ENCODE peak calls at places on chromosomes 6 and 20, in four cellular contexts. One of them, this sample, is unnamed.

GRCh38 chr6:163489584-163489983 is 75.1 kb downstream of the QKI start:
- DNase-seq in K562: no peak
- DNase-seq in HepG2: no peak
- DNase-seq in H1: no peak
- DNase-seq in this sample: no peak

GRCh38 chr6:158283304-158284005 is 28.8 kb upstream of the TULP4 start:
- DNase-seq in K562: no peak
- DNase-seq in HepG2: no peak
- DNase-seq in H1: no peak
- DNase-seq in this sample: no peak

GRCh38 chr6:53301801-53302537 is 46.8 kb downstream of the ELOVL5 start:
- DNase-seq in K562: no peak
- DNase-seq in HepG2: peak; percentile 87
- DNase-seq in H1: no peak
- DNase-seq in this sample: no peak

GRCh38 chr20:41145821-41146620 is 8.7 kb downstream of the PLCG1 start:
- DNase-seq in K562: no peak
- DNase-seq in HepG2: no peak
- DNase-seq in H1: no peak
- DNase-seq in this sample: no peak

GRCh38 chr20:34579936-34580587 is 21.5 kb downstream of the MAP1LC3A start:
- DNase-seq in K562: no peak
- DNase-seq in HepG2: no peak
- DNase-seq in H1: no peak
- DNase-seq in this sample: peak; percentile 67

GRCh38 chr20:51985753-51986152 is 183.4 kb upstream of the SALL4 start:
- DNase-seq in K562: no peak
- DNase-seq in HepG2: no peak
- DNase-seq in H1: no peak
- DNase-seq in this sample: no peak

GRCh38 chr6:684831-685636 is 7.9 kb downstream of the EXOC2 start:
- DNase-seq in K562: no peak
- DNase-seq in HepG2: no peak
- DNase-seq in H1: peak; percentile 40
- DNase-seq in this sample: peak; percentile 53

GRCh38 chr6:31246051-31246495 is 25.8 kb downstream of the HLA-C start:
- DNase-seq in K562: no peak
- DNase-seq in HepG2: peak; percentile 68
- DNase-seq in H1: no peak
- DNase-seq in this sample: no peak

GRCh38 chr20:62758226-62758912 is 37.9 kb upstream of the MRGBP start:
- DNase-seq in K562: no peak
- DNase-seq in HepG2: no peak
- DNase-seq in H1: no peak
- DNase-seq in this sample: no peak

GRCh38 chr6:57221936-57222683 is at the start of gene RAB23:
- DNase-seq in K562: peak; percentile 95
- DNase-seq in HepG2: peak; percentile 75
- DNase-seq in H1: peak; percentile 96
- DNase-seq in this sample: peak; percentile 58

GRCh38 chr6:135600931-135601330 is 103.4 kb upstream of the AHI1 start:
- DNase-seq in K562: no peak
- DNase-seq in HepG2: no peak
- DNase-seq in H1: no peak
- DNase-seq in this sample: no peak

GRCh38 chr6:12637960-12638641 is 78.5 kb upstream of the PHACTR1 start:
- DNase-seq in K562: peak; percentile 24
- DNase-seq in HepG2: peak; percentile 48
- DNase-seq in H1: peak; percentile 81
- DNase-seq in this sample: peak; percentile 16

GRCh38 chr6:134317471-134318131 is at the start of gene SGK1:
- DNase-seq in K562: no peak
- DNase-seq in HepG2: no peak
- DNase-seq in H1: peak; percentile 66
- DNase-seq in this sample: no peak

GRCh38 chr6:140923048-140923447 is 1209.7 kb upstream of the GJE1 start:
- DNase-seq in K562: no peak
- DNase-seq in HepG2: no peak
- DNase-seq in H1: no peak
- DNase-seq in this sample: no peak

GRCh38 chr6:69305456-69305855 is 491.4 kb downstream of the LMBRD1 start:
- DNase-seq in K562: no peak
- DNase-seq in HepG2: no peak
- DNase-seq in H1: no peak
- DNase-seq in this sample: no peak

GRCh38 chr20:32635764-32636163 is 38.0 kb downstream of the C20orf203 start:
- DNase-seq in K562: no peak
- DNase-seq in HepG2: no peak
- DNase-seq in H1: no peak
- DNase-seq in this sample: no peak

GRCh38 chr20:3889489-3890409 is 562 bp downstream of the PANK2 start:
- DNase-seq in K562: peak; percentile 65
- DNase-seq in HepG2: peak; percentile 33
- DNase-seq in H1: peak; percentile 53
- DNase-seq in this sample: no peak

GRCh38 chr6:3031857-3032256 is 32.2 kb downstream of the NQO2 start:
- DNase-seq in K562: no peak
- DNase-seq in HepG2: peak; percentile 43
- DNase-seq in H1: no peak
- DNase-seq in this sample: no peak

GRCh38 chr6:12047304-12047703 is 35.2 kb downstream of the HIVEP1 start:
- DNase-seq in K562: no peak
- DNase-seq in HepG2: no peak
- DNase-seq in H1: no peak
- DNase-seq in this sample: no peak

GRCh38 chr6:5866547-5867051 is 140.1 kb downstream of the NRN1 start:
- DNase-seq in K562: no peak
- DNase-seq in HepG2: peak; percentile 55
- DNase-seq in H1: no peak
- DNase-seq in this sample: no peak

GRCh38 chr6:79713701-79714322 is 82.7 kb downstream of the SH3BGRL2 start:
- DNase-seq in K562: peak; percentile 50
- DNase-seq in HepG2: peak; percentile 54
- DNase-seq in H1: peak; percentile 63
- DNase-seq in this sample: no peak

GRCh38 chr6:39646751-39647420 is 78.3 kb downstream of the KIF6 start:
- DNase-seq in K562: no peak
- DNase-seq in HepG2: no peak
- DNase-seq in H1: no peak
- DNase-seq in this sample: peak; percentile 12

GRCh38 chr6:30361661-30362060 is 16.7 kb downstream of the RPP21 start:
- DNase-seq in K562: no peak
- DNase-seq in HepG2: no peak
- DNase-seq in H1: no peak
- DNase-seq in this sample: no peak

GRCh38 chr6:138545621-138545980 is 46.3 kb upstream of the NHSL1 start:
- DNase-seq in K562: no peak
- DNase-seq in HepG2: no peak
- DNase-seq in H1: peak; percentile 67
- DNase-seq in this sample: no peak

GRCh38 chr6:126873791-126874190 is 244.7 kb upstream of the RSPO3 start:
- DNase-seq in K562: no peak
- DNase-seq in HepG2: no peak
- DNase-seq in H1: no peak
- DNase-seq in this sample: no peak

GRCh38 chr6:85096976-85097375 is 332.6 kb upstream of the TBX18 start:
- DNase-seq in K562: no peak
- DNase-seq in HepG2: no peak
- DNase-seq in H1: no peak
- DNase-seq in this sample: no peak

GRCh38 chr6:125753218-125753936 is 3.9 kb downstream of the HEY2 start:
- DNase-seq in K562: no peak
- DNase-seq in HepG2: peak; percentile 33
- DNase-seq in H1: no peak
- DNase-seq in this sample: no peak

GRCh38 chr6:47137073-47137472 is 94.9 kb upstream of the ADGRF1 start:
- DNase-seq in K562: no peak
- DNase-seq in HepG2: peak; percentile 95
- DNase-seq in H1: no peak
- DNase-seq in this sample: no peak

GRCh38 chr6:42451595-42452170 is at the start of gene TRERF1:
- DNase-seq in K562: peak; percentile 43
- DNase-seq in HepG2: no peak
- DNase-seq in H1: peak; percentile 83
- DNase-seq in this sample: no peak

GRCh38 chr20:37911838-37912273 is 8.9 kb downstream of the VSTM2L start:
- DNase-seq in K562: peak; percentile 42
- DNase-seq in HepG2: no peak
- DNase-seq in H1: peak; percentile 70
- DNase-seq in this sample: no peak
- TF ChIP-seq KDM1A in K562: no peak
- TF ChIP-seq KDM1A in HepG2: no peak
- TF ChIP-seq KDM1A in H1: peak; percentile 64
- TF ChIP-seq KDM1A in this sample: no peak

GRCh38 chr6:36851149-36851614 is 11.9 kb upstream of the CPNE5 start:
- DNase-seq in K562: peak; percentile 67
- DNase-seq in HepG2: peak; percentile 69
- DNase-seq in H1: peak; percentile 71
- DNase-seq in this sample: no peak
- TF ChIP-seq HDAC2 in K562: no peak
- TF ChIP-seq HDAC2 in HepG2: no peak
- TF ChIP-seq HDAC2 in H1: no peak
- TF ChIP-seq HDAC2 in this sample: no peak

GRCh38 chr20:35917077-35917476 is 37.2 kb downstream of the SCAND1 start:
- DNase-seq in K562: no peak
- DNase-seq in HepG2: no peak
- DNase-seq in H1: no peak
- DNase-seq in this sample: no peak
- TF ChIP-seq CBX5 in K562: no peak
- TF ChIP-seq CBX5 in HepG2: no peak
- TF ChIP-seq CBX5 in H1: no peak
- TF ChIP-seq CBX5 in this sample: no peak

GRCh38 chr20:1015181-1015580 is 13.1 kb upstream of the RSPO4 start:
- DNase-seq in K562: no peak
- DNase-seq in HepG2: no peak
- DNase-seq in H1: no peak
- DNase-seq in this sample: no peak
- TF ChIP-seq KDM1A in K562: no peak
- TF ChIP-seq KDM1A in HepG2: no peak
- TF ChIP-seq KDM1A in H1: no peak
- TF ChIP-seq KDM1A in this sample: no peak

GRCh38 chr6:144325232-144325631 is 40.1 kb downstream of the UTRN start:
- DNase-seq in K562: no peak
- DNase-seq in HepG2: no peak
- DNase-seq in H1: no peak
- DNase-seq in this sample: no peak

GRCh38 chr6:144331610-144332009 is 46.5 kb downstream of the UTRN start:
- DNase-seq in K562: no peak
- DNase-seq in HepG2: no peak
- DNase-seq in H1: no peak
- DNase-seq in this sample: no peak

GRCh38 chr6:144330017-144330416 is 44.9 kb downstream of the UTRN start:
- DNase-seq in K562: no peak
- DNase-seq in HepG2: no peak
- DNase-seq in H1: peak; percentile 44
- DNase-seq in this sample: no peak

GRCh38 chr6:144330588-144330987 is 45.5 kb downstream of the UTRN start:
- DNase-seq in K562: no peak
- DNase-seq in HepG2: no peak
- DNase-seq in H1: peak; percentile 81
- DNase-seq in this sample: no peak

GRCh38 chr6:144327081-144327480 is 41.9 kb downstream of the UTRN start:
- DNase-seq in K562: no peak
- DNase-seq in HepG2: no peak
- DNase-seq in H1: no peak
- DNase-seq in this sample: no peak
- TF ChIP-seq HDAC2 in K562: no peak
- TF ChIP-seq HDAC2 in HepG2: no peak
- TF ChIP-seq HDAC2 in H1: no peak
- TF ChIP-seq HDAC2 in this sample: no peak

GRCh38 chr6:120262354-120262753 is 912.8 kb upstream of the MAN1A1 start:
- DNase-seq in K562: no peak
- DNase-seq in HepG2: no peak
- DNase-seq in H1: no peak
- DNase-seq in this sample: no peak

DNA sequence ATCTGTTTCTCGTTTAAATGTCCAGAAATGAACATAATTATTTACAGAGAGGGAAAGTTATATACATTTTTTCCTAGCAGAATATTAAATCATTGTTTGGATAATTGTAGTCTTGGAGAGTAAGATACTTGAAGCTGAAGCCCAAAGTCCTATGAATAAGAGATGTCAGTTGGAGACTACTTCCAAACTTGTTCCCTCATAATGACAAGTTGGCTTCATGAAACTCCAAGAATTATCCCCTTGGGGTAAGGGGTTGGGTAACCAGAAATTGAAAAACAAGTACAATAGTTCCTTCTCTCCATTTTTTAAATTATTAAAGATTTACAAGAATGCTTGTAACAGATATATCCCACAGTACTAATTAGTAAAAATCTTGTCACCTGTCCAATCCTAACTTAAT is 911.2 kb upstream of the MAN1A1 start:
- DNase-seq in K562: no peak
- DNase-seq in HepG2: no peak
- DNase-seq in H1: no peak
- DNase-seq in this sample: no peak
- TF ChIP-seq CBX5 in K562: no peak
- TF ChIP-seq CBX5 in HepG2: no peak
- TF ChIP-seq CBX5 in H1: no peak
- TF ChIP-seq CBX5 in this sample: no peak

GRCh38 chr6:142737368-142738060 is 207.5 kb downstream of the HIVEP2 start:
- DNase-seq in K562: no peak
- DNase-seq in HepG2: no peak
- DNase-seq in H1: no peak
- DNase-seq in this sample: no peak
- TF ChIP-seq KDM1A in K562: no peak
- TF ChIP-seq KDM1A in HepG2: no peak
- TF ChIP-seq KDM1A in H1: no peak
- TF ChIP-seq KDM1A in this sample: no peak

DNA sequence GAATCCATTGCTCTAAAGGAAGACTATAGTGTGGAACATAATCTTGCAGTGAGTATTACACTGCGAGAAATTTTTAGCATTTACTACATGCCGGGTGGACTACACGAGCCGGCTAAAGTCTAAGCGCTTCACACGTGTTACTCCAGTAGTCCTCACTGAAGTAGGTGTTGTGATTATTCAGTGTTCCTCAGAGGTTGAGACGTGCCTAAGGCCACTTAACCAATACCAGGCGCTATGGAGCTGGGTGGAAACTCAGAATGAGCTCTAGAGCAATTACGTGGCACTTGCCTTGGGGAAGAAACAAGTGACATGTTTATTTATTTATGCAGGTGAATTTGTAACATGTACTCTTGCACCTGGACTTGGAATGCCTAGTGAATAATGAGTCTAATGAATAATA is 46.4 kb downstream of the SASH1 start:
- DNase-seq in K562: no peak
- DNase-seq in HepG2: no peak
- DNase-seq in H1: no peak
- DNase-seq in this sample: no peak
- TF ChIP-seq HDAC2 in K562: no peak
- TF ChIP-seq HDAC2 in HepG2: no peak
- TF ChIP-seq HDAC2 in H1: no peak
- TF ChIP-seq HDAC2 in this sample: no peak

This sample was measured in GM12878.